ENCODE peak calls at places on chromosomes 16 and 17, in four cellular contexts. One of them, this sample, is unnamed.

GRCh38 chr16:62639890-62640289 is 603.7 kb upstream of the CDH8 start:
- DNase-seq in astrocyte of the spinal cord: no peak
- DNase-seq in EL: no peak
- DNase-seq in fibroblast of mammary gland: no peak
- DNase-seq in this sample: no peak

GRCh38 chr16:2042666-2043295 is 4.9 kb downstream of the NTHL1 start:
- DNase-seq in astrocyte of the spinal cord: no peak
- DNase-seq in EL: no peak
- DNase-seq in fibroblast of mammary gland: no peak
- DNase-seq in this sample: no peak

GRCh38 chr17:82350182-82351030 is 8.6 kb upstream of the TEX19 start:
- DNase-seq in astrocyte of the spinal cord: no peak
- DNase-seq in EL: no peak
- DNase-seq in fibroblast of mammary gland: no peak
- DNase-seq in this sample: no peak

GRCh38 chr17:66965801-66966528 is 1.5 kb downstream of the CACNG4 start:
- DNase-seq in astrocyte of the spinal cord: no peak
- DNase-seq in EL: no peak
- DNase-seq in fibroblast of mammary gland: no peak
- DNase-seq in this sample: no peak

GRCh38 chr16:88903267-88903666 is 36.8 kb upstream of the PABPN1L start:
- DNase-seq in astrocyte of the spinal cord: no peak
- DNase-seq in EL: no peak
- DNase-seq in fibroblast of mammary gland: no peak
- DNase-seq in this sample: no peak

GRCh38 chr16:49441366-49441780 is 67.8 kb downstream of the C16orf78 start:
- DNase-seq in astrocyte of the spinal cord: no peak
- DNase-seq in EL: no peak
- DNase-seq in fibroblast of mammary gland: no peak
- DNase-seq in this sample: peak; percentile 67

GRCh38 chr16:29984137-29984763 is 10.6 kb downstream of the TAOK2 start:
- DNase-seq in astrocyte of the spinal cord: no peak
- DNase-seq in EL: no peak
- DNase-seq in fibroblast of mammary gland: no peak
- DNase-seq in this sample: no peak

GRCh38 chr16:12091569-12092346 is 115.2 kb downstream of the SNX29 start:
- DNase-seq in astrocyte of the spinal cord: no peak
- DNase-seq in EL: no peak
- DNase-seq in fibroblast of mammary gland: no peak
- DNase-seq in this sample: no peak

GRCh38 chr16:48561960-48562393 is 48.0 kb downstream of the N4BP1 start:
- DNase-seq in astrocyte of the spinal cord: peak; percentile 59
- DNase-seq in EL: peak; percentile 50
- DNase-seq in fibroblast of mammary gland: peak; percentile 25
- DNase-seq in this sample: no peak

GRCh38 chr17:61345825-61346628 is 53.6 kb upstream of the TBX2 start:
- DNase-seq in astrocyte of the spinal cord: no peak
- DNase-seq in EL: no peak
- DNase-seq in fibroblast of mammary gland: no peak
- DNase-seq in this sample: no peak

GRCh38 chr17:41527076-41528023 is 758 bp downstream of the KRT19 start:
- DNase-seq in astrocyte of the spinal cord: no peak
- DNase-seq in EL: peak; percentile 33
- DNase-seq in fibroblast of mammary gland: no peak
- DNase-seq in this sample: no peak

GRCh38 chr17:2020721-2021120 is 4.4 kb downstream of the RTN4RL1 start:
- DNase-seq in astrocyte of the spinal cord: no peak
- DNase-seq in EL: no peak
- DNase-seq in fibroblast of mammary gland: no peak
- DNase-seq in this sample: no peak

GRCh38 chr17:60392845-60393702 is 1.1 kb upstream of the USP32 start:
- DNase-seq in astrocyte of the spinal cord: peak; percentile 69
- DNase-seq in EL: peak; percentile 50
- DNase-seq in fibroblast of mammary gland: peak; percentile 75
- DNase-seq in this sample: no peak

GRCh38 chr16:29656688-29657523 is 6.1 kb upstream of the SPN start:
- DNase-seq in astrocyte of the spinal cord: no peak
- DNase-seq in EL: no peak
- DNase-seq in fibroblast of mammary gland: no peak
- DNase-seq in this sample: no peak

GRCh38 chr17:49210158-49211029 is at the start of the genes ABI3 and GNGT2:
- DNase-seq in astrocyte of the spinal cord: peak; percentile 33
- DNase-seq in EL: peak; percentile 85
- DNase-seq in fibroblast of mammary gland: peak; percentile 38
- DNase-seq in this sample: peak; percentile 49

GRCh38 chr17:41057547-41057946 is 2.4 kb downstream of the KRTAP2-3 start:
- DNase-seq in astrocyte of the spinal cord: no peak
- DNase-seq in EL: no peak
- DNase-seq in fibroblast of mammary gland: no peak
- DNase-seq in this sample: no peak

GRCh38 chr17:75159196-75160031 is 5.1 kb upstream of the JPT1 start:
- DNase-seq in astrocyte of the spinal cord: peak; percentile 64
- DNase-seq in EL: peak; percentile 67
- DNase-seq in fibroblast of mammary gland: peak; percentile 53
- DNase-seq in this sample: no peak

GRCh38 chr17:80817861-80818260 is 173.8 kb upstream of the CHMP6 start:
- DNase-seq in astrocyte of the spinal cord: no peak
- DNase-seq in EL: peak; percentile 45
- DNase-seq in fibroblast of mammary gland: peak; percentile 71
- DNase-seq in this sample: no peak

GRCh38 chr17:27824745-27825144 is 24.4 kb upstream of the NOS2 start:
- DNase-seq in astrocyte of the spinal cord: no peak
- DNase-seq in EL: no peak
- DNase-seq in fibroblast of mammary gland: no peak
- DNase-seq in this sample: no peak

GRCh38 chr16:68233085-68233834 is 2.7 kb downstream of the ESRP2 start:
- DNase-seq in astrocyte of the spinal cord: no peak
- DNase-seq in EL: no peak
- DNase-seq in fibroblast of mammary gland: no peak
- DNase-seq in this sample: no peak

GRCh38 chr17:7858487-7858832 is 657 bp downstream of the CYB5D1 start:
- DNase-seq in astrocyte of the spinal cord: no peak
- DNase-seq in EL: peak; percentile 65
- DNase-seq in fibroblast of mammary gland: peak; percentile 48
- DNase-seq in this sample: peak; percentile 16

GRCh38 chr17:13429201-13429600 is 172.5 kb downstream of the HS3ST3A1 start:
- DNase-seq in astrocyte of the spinal cord: peak; percentile 70
- DNase-seq in EL: peak; percentile 94
- DNase-seq in fibroblast of mammary gland: peak; percentile 97
- DNase-seq in this sample: no peak

GRCh38 chr16:7304257-7304656 is 28.4 kb upstream of the RBFOX1 start:
- DNase-seq in astrocyte of the spinal cord: no peak
- DNase-seq in EL: no peak
- DNase-seq in fibroblast of mammary gland: no peak
- DNase-seq in this sample: no peak

GRCh38 chr17:53193044-53193443 is 629.7 kb upstream of the KIF2B start:
- DNase-seq in astrocyte of the spinal cord: no peak
- DNase-seq in EL: no peak
- DNase-seq in fibroblast of mammary gland: no peak
- DNase-seq in this sample: no peak

GRCh38 chr17:9472541-9472940 is 103.1 kb downstream of the STX8 start:
- DNase-seq in astrocyte of the spinal cord: peak; percentile 65
- DNase-seq in EL: peak; percentile 68
- DNase-seq in fibroblast of mammary gland: peak; percentile 73
- DNase-seq in this sample: no peak

GRCh38 chr17:6856054-6856453 is 24.5 kb upstream of the TEKT1 start:
- DNase-seq in astrocyte of the spinal cord: no peak
- DNase-seq in EL: no peak
- DNase-seq in fibroblast of mammary gland: no peak
- DNase-seq in this sample: no peak

GRCh38 chr16:66493490-66494401 is 56.2 kb downstream of the TK2 start:
- DNase-seq in astrocyte of the spinal cord: no peak
- DNase-seq in EL: no peak
- DNase-seq in fibroblast of mammary gland: no peak
- DNase-seq in this sample: no peak

GRCh38 chr16:1311212-1311737 is 1.8 kb downstream of the UBE2I start:
- DNase-seq in astrocyte of the spinal cord: no peak
- DNase-seq in EL: no peak
- DNase-seq in fibroblast of mammary gland: no peak
- DNase-seq in this sample: no peak

GRCh38 chr17:19812407-19812806 is 55.3 kb downstream of the ULK2 start:
- DNase-seq in astrocyte of the spinal cord: no peak
- DNase-seq in EL: no peak
- DNase-seq in fibroblast of mammary gland: peak; percentile 10
- DNase-seq in this sample: no peak

GRCh38 chr17:63647936-63648335 is 25.7 kb downstream of the MAP3K3 start:
- DNase-seq in astrocyte of the spinal cord: peak; percentile 43
- DNase-seq in EL: no peak
- DNase-seq in fibroblast of mammary gland: no peak
- DNase-seq in this sample: no peak

GRCh38 chr17:34146440-34147043 is 108.5 kb upstream of the CCL2 start:
- DNase-seq in astrocyte of the spinal cord: no peak
- DNase-seq in EL: no peak
- DNase-seq in fibroblast of mammary gland: peak; percentile 2
- DNase-seq in this sample: peak; percentile 11

GRCh38 chr17:75553553-75554110 is 28.1 kb downstream of the LLGL2 start:
- DNase-seq in astrocyte of the spinal cord: no peak
- DNase-seq in EL: no peak
- DNase-seq in fibroblast of mammary gland: no peak
- DNase-seq in this sample: no peak

GRCh38 chr16:4354512-4355409 is 3.6 kb upstream of the PAM16 start:
- DNase-seq in astrocyte of the spinal cord: no peak
- DNase-seq in EL: no peak
- DNase-seq in fibroblast of mammary gland: no peak
- DNase-seq in this sample: no peak

This sample was measured in CD4-positive, alpha-beta T cell.